ENCODE peak calls at places on chromosome 7, in four cellular contexts. T, S, H and Z are unnamed samples.

GRCh38 chr7:80883188-80884025 is 35.4 kb downstream of the SEMA3C start:
- DNase-seq in S (no peak), H (no peak), T (no peak), Z (no peak)

GRCh38 chr7:7911339-7911738 is 57.3 kb upstream of the GLCCI1 start:
- DNase-seq in S (no peak), H (no peak), T (no peak), Z (no peak)

GRCh38 chr7:39969431-39969830 is 19.4 kb downstream of the CDK13 start:
- DNase-seq in H (no peak), S (no peak), T (no peak), Z (no peak)

GRCh38 chr7:30674876-30675275 is 7.4 kb downstream of the CRHR2 start:
- DNase-seq in H (no peak), S (no peak), T (no peak), Z (no peak)

GRCh38 chr7:21076054-21076453 is 289.4 kb upstream of the SP8 start:
- DNase-seq in S (no peak), T (no peak), H (no peak), Z (no peak)

GRCh38 chr7:56287429-56288138 is 171.4 kb upstream of the NUPR2 start:
- DNase-seq in T (no peak), S (no peak), H (no peak), Z (no peak)

GRCh38 chr7:54969190-54969967 is 49.4 kb upstream of the EGFR start:
- DNase-seq in H (no peak), S (no peak), T (no peak), Z (no peak)

GRCh38 chr7:156014808-156015207 is 202.5 kb upstream of the SHH start:
- DNase-seq in S (no peak), T (no peak), H (no peak), Z (no peak)

GRCh38 chr7:86708334-86708733 is 64.6 kb downstream of the GRM3 start:
- DNase-seq in H (no peak), S (no peak), T (no peak), Z (no peak)

GRCh38 chr7:102976493-102976892 is 63.7 kb downstream of the LRRC17 start:
- DNase-seq in T (no peak), S (no peak), H (no peak), Z (no peak)

GRCh38 chr7:132485136-132485535 is 91.1 kb downstream of the PLXNA4 start:
- DNase-seq in S (no peak), T (no peak), H (no peak), Z (no peak)

GRCh38 chr7:13017325-13017853 is 330.0 kb downstream of the ARL4A start:
- DNase-seq in S (no peak), T (no peak), H (no peak), Z (no peak)

GRCh38 chr7:130148561-130148960 is 56.6 kb downstream of the TMEM209 start:
- DNase-seq in H (no peak), T (no peak), S (no peak), Z (no peak)

GRCh38 chr7:78746261-78746660 is 707.2 kb downstream of the MAGI2 start:
- DNase-seq in S (no peak), H (no peak), T (no peak), Z (no peak)

GRCh38 chr7:36217211-36217960 is 64.3 kb downstream of the EEPD1 start:
- DNase-seq in H (no peak), S (no peak), T (no peak), Z (no peak)

GRCh38 chr7:128459394-128459878 is 3.8 kb downstream of the HILPDA start:
- DNase-seq in S (no peak), H (peak; percentile 83), T (peak; percentile 78), Z (peak; percentile 57)

GRCh38 chr7:99014113-99014985 is 129.6 kb downstream of the SMURF1 start:
- DNase-seq in H (no peak), T (no peak), S (no peak), Z (no peak)

GRCh38 chr7:76310102-76310957 is 7.9 kb downstream of the HSPB1 start:
- DNase-seq in H (peak; percentile 60), S (no peak), T (no peak), Z (no peak)

GRCh38 chr7:151239837-151240459 is 7.7 kb downstream of the CHPF2 start:
- DNase-seq in S (no peak), H (no peak), T (no peak), Z (no peak)

GRCh38 chr7:137774793-137775201 is 72.0 kb downstream of the DGKI start:
- DNase-seq in T (no peak), S (no peak), H (no peak), Z (no peak)

GRCh38 chr7:66748127-66748511 is 7.6 kb downstream of the RABGEF1 start:
- DNase-seq in H (no peak), T (no peak), S (no peak), Z (no peak)

GRCh38 chr7:29146888-29147609 is 712 bp upstream of the CPVL start:
- DNase-seq in T (no peak), H (no peak), S (no peak), Z (no peak)

GRCh38 chr7:88344956-88345832 is 38.5 kb upstream of the STEAP4 start:
- DNase-seq in S (no peak), T (peak; percentile 3), H (peak; percentile 28), Z (no peak)

GRCh38 chr7:92402920-92403759 is 44.1 kb upstream of the GATAD1 start:
- DNase-seq in H (no peak), T (no peak), S (no peak), Z (no peak)

GRCh38 chr7:40489844-40490602 is 355.2 kb downstream of the SUGCT start:
- DNase-seq in S (no peak), T (no peak), H (no peak), Z (no peak)

GRCh38 chr7:82247814-82248433 is 195.7 kb downstream of the CACNA2D1 start:
- DNase-seq in T (no peak), S (no peak), H (no peak), Z (no peak)

GRCh38 chr7:138625849-138626230 is 75.3 kb downstream of the SVOPL start:
- DNase-seq in H (no peak), T (no peak), S (no peak), Z (no peak)

GRCh38 chr7:137992738-137993394 is 9.0 kb downstream of the CREB3L2 start:
- DNase-seq in S (no peak), H (peak; percentile 49), T (peak; percentile 92), Z (no peak)

GRCh38 chr7:44309271-44310091 is 15.9 kb downstream of the CAMK2B start:
- DNase-seq in S (no peak), T (no peak), H (peak; percentile 65), Z (no peak)

GRCh38 chr7:69967152-69967591 is 368.9 kb downstream of the AUTS2 start:
- DNase-seq in S (no peak), H (no peak), T (no peak), Z (no peak)

GRCh38 chr7:139679731-139680594 is 97.8 kb downstream of the HIPK2 start:
- DNase-seq in T (no peak), S (no peak), H (no peak), Z (no peak)

GRCh38 chr7:92749832-92750231 is 86.5 kb downstream of the CDK6 start:
- DNase-seq in T (no peak), H (no peak), S (no peak), Z (no peak)

GRCh38 chr7:22452142-22452763 is 47.7 kb downstream of the STEAP1B start:
- DNase-seq in S (peak; percentile 32), T (no peak), H (peak; percentile 85), Z (no peak)

GRCh38 chr7:159231017-159231416 is 86.3 kb upstream of the VIPR2 start:
- DNase-seq in T (no peak), S (no peak), H (no peak), Z (no peak)

DNA sequence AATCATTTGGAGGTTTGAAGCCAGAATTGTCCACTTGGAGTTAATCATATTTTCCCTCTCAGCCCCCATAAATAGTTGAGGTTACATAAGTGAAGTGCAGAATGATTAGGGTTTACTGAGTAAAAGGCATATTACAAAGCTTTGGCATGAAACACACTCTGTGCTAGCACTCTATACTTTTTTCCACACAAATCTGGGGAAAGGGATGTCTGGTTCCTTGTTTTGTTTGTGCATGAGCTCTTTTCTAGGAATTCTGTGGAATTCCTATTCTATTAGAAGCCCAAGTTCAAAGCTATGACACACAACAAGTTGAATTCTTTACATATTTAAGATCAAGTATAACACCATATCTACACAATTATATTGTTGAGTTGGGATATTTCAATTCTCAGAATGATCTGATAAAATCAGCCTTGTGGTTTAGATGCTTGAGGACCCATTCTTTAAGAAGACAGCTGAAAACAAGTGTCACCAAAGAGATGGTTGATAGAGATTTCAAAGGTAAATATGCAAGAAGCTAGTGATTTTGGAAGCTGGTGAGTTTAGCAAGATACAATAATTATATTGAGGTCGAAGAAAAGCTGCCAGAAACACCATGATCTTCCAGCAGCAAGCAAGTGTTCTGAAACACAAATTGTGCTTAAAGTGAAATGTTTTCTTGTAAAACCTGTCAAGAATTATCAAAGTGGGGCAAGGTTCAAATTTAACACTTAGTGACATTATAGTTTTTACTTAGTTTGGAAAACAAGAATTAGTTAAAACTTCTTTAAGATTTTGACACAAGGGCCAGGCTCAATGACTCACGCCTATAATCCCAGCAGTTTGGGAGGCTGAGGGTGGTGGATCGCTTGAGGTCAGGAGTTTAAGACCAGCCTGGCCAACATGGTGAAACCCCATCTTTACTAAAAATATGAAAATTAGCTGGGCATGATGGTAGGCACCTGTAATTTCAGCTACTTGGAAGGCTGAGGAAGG is 122.6 kb downstream of the INHBA start:
- DNase-seq in H (no peak), S (no peak), T (no peak), Z (no peak)
- TF ChIP-seq SPI1 in H (no peak), S (no peak), T (no peak), Z (no peak)

DNA sequence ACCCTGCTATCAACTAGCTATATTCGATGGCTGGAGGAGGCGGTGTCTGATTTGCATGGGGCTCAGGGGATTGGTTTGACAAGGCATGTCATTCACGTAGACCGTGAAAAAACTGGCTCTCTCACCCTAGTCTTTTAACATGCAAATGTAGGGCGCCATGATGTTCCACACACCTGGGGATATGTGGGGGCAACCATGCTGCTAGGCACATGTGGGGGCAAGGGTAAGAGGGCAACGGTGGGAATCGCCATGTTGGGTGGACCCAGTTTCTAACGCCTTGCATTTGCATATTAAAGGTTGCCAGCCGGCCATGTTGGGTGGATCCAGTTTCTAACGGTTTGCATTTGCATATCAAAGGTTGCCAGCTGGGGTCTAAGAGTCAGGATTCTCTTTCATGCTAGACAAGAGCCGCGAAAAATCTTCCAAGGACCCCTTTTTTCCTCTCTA is 419.2 kb upstream of the NFE2L3 start:
- DNase-seq in T (no peak), S (no peak), H (peak; percentile 15), Z (no peak)
- TF ChIP-seq SPI1 in T (no peak), S (no peak), H (no peak), Z (no peak)

DNA sequence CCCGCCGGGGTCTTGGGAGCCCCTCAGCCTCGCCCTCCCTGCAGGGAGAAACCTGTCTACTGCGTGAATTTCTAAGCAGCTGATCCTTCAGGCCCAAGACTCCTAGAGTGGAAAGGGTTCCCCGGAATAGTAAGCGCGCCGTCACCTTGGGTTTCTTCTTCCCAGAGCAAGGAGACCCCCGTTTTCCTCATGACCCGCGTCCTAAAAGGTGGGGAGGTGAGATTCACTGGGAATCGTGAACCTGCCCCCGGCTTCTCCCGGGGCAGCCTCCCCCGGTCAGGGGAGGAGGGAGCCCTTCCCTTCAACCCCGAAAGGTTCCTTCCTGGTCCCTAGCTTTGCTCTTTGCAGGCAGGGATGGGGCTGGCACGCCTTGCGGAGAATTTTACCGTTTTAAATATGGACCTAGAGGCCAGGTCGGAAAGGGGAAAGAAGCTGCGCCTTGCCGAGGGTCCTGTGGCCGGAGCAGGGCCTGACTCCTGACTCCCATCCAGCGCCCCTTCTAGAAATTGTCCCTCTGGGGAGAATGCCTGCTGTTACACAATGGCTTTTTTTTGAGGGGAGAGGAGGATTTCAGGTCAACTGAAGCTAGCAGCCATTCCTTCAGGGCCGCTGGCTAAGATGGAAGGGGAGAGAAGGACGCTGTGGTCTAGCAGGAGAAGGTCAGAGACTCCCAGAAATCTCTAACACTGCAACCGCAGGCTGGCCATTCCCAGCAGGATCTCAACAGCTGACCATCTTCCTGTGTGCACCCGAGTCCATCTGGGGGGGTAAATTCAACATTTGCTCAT is 11.6 kb upstream of the MNX1 start:
- DNase-seq in T (no peak), S (no peak), H (no peak), Z (no peak)
- TF ChIP-seq SPI1 in T (no peak), S (no peak), H (no peak), Z (no peak)

GRCh38 chr7:6193734-6194133 is 78.7 kb downstream of the CYTH3 start:
- DNase-seq in S (no peak), H (no peak), T (no peak), Z (no peak)
- TF ChIP-seq SPI1 in S (no peak), H (no peak), T (no peak), Z (no peak)